ENCODE peak calls at places on chromosomes 12 and 14, in four cellular contexts. D is cardiac fibroblast, J is H9, R is endodermal cell. S is an unnamed sample.

GRCh38 chr12:55899035-55899434 is 28.7 kb downstream of the PYM1 start:
- DNase-seq in J (no peak), D (peak), R (no peak), S (no peak)

GRCh38 chr12:63968685-63969084 is 124.2 kb downstream of the SRGAP1 start:
- DNase-seq in D (no peak), J (no peak), R (no peak), S (no peak)

GRCh38 chr14:104472536-104473243 is 106.9 kb upstream of the C14orf180 start:
- DNase-seq in J (no peak), D (no peak), R (no peak), S (no peak)

GRCh38 chr12:77189463-77189862 is 124.1 kb upstream of the E2F7 start:
- DNase-seq in D (peak), R (no peak), J (no peak), S (no peak)

GRCh38 chr14:103862393-103862782 is 15.0 kb upstream of the PPP1R13B start:
- DNase-seq in J (no peak), D (peak), R (no peak), S (no peak)

GRCh38 chr12:105474672-105475071 is 144.2 kb downstream of the C12orf75 start:
- DNase-seq in J (no peak), D (no peak), R (peak), S (no peak)

GRCh38 chr14:95263527-95264231 is 56.0 kb downstream of the CLMN start:
- DNase-seq in D (no peak), R (no peak), J (peak), S (no peak)

GRCh38 chr14:50774542-50775267 is 56.3 kb downstream of the NIN start:
- DNase-seq in D (no peak), R (no peak), J (no peak), S (no peak)

GRCh38 chr12:79883216-79883615 is 51.7 kb downstream of the PPP1R12A start:
- DNase-seq in D (no peak), R (no peak), J (no peak), S (no peak)

GRCh38 chr12:58765653-58766554 is 154.4 kb downstream of the LRIG3 start:
- DNase-seq in D (no peak), R (no peak), J (no peak), S (no peak)

GRCh38 chr14:89912667-89913211 is 41.8 kb downstream of the EFCAB11 start:
- DNase-seq in D (peak), R (no peak), J (no peak), S (peak)

GRCh38 chr14:101235042-101235871 is 326.0 kb upstream of the DIO3 start:
- DNase-seq in R (peak), J (peak), D (peak), S (peak)

GRCh38 chr12:50234347-50234746 is 49.0 kb downstream of the LIMA1 start:
- DNase-seq in J (peak), R (peak), D (no peak), S (no peak)

GRCh38 chr14:62126885-62127478 is 364.8 kb downstream of the SNAPC1 start:
- DNase-seq in D (peak), R (no peak), J (no peak), S (no peak)

GRCh38 chr14:105060751-105061427 is 4.3 kb downstream of the GPR132 start:
- DNase-seq in R (peak), J (peak), D (no peak), S (no peak)

GRCh38 chr14:72525087-72525909 is 368.6 kb downstream of the DPF3 start:
- DNase-seq in D (peak), R (no peak), J (no peak), S (no peak)

GRCh38 chr14:66575014-66575413 is 67.1 kb downstream of the GPHN start:
- DNase-seq in D (no peak), R (no peak), J (no peak), S (no peak)

GRCh38 chr12:55549302-55549701 is at the start of gene OR6C4:
- DNase-seq in R (no peak), D (no peak), J (no peak), S (no peak)

GRCh38 chr14:63563370-63564026 is 20.3 kb upstream of the PPP2R5E start:
- DNase-seq in J (no peak), R (no peak), D (peak), S (no peak)

GRCh38 chr12:96906498-96906848 is 584 bp upstream of the NEDD1 start:
- DNase-seq in R (no peak), D (no peak), J (no peak), S (no peak)

GRCh38 chr12:56683-57346 is 9.8 kb upstream of the IQSEC3 start:
- DNase-seq in J (peak), D (no peak), R (peak), S (peak)

GRCh38 chr12:120820885-120821510 is 83.2 kb downstream of the SPPL3 start:
- DNase-seq in D (no peak), R (no peak), J (no peak), S (no peak)

GRCh38 chr12:30508205-30508967 is 187.3 kb downstream of the IPO8 start:
- DNase-seq in R (no peak), D (no peak), J (no peak), S (no peak)

GRCh38 chr14:37824936-37825698 is 229.7 kb downstream of the TTC6 start:
- DNase-seq in D (no peak), R (no peak), J (no peak), S (no peak)

GRCh38 chr12:97404549-97404948 is 58.1 kb upstream of the RMST start:
- DNase-seq in J (peak), D (peak), R (peak), S (no peak)

GRCh38 chr14:31825459-31825858 is 251.6 kb upstream of the ARHGAP5 start:
- DNase-seq in D (no peak), R (no peak), J (no peak), S (no peak)

GRCh38 chr12:119673634-119674033 is 5.7 kb downstream of the PRKAB1 start:
- DNase-seq in D (no peak), R (no peak), J (no peak), S (no peak)

GRCh38 chr12:104687823-104688573 is 231.2 kb downstream of the CHST11 start:
- DNase-seq in R (no peak), D (no peak), J (no peak), S (no peak)

GRCh38 chr12:30796891-30797371 is 42.2 kb upstream of the CAPRIN2 start:
- DNase-seq in J (peak), D (peak), R (peak), S (no peak)

S was measured in aorta.